ENCODE peak calls at places on chromosomes 5 and 9, in four cellular contexts. W is WTC11, M is GM12878, V is K562. P is an unnamed sample.

GRCh38 chr9:2053883-2054845 is 39.0 kb downstream of the SMARCA2 start:
- DNase-seq in W (no peak), M (peak), V (no peak), P (no peak)

GRCh38 chr9:133715866-133716563 is 22.1 kb downstream of the SARDH start:
- DNase-seq in W (peak), M (no peak), V (peak), P (peak)

GRCh38 chr5:173429489-173430150 is 101.4 kb upstream of the STC2 start:
- DNase-seq in W (no peak), M (no peak), V (no peak), P (no peak)

GRCh38 chr9:29213374-29214161 is 1640.3 kb upstream of the C9orf72 start:
- DNase-seq in W (peak), M (no peak), V (no peak), P (no peak)

GRCh38 chr5:32058101-32058500 is 116.0 kb downstream of the GOLPH3 start:
- DNase-seq in W (no peak), M (no peak), V (no peak), P (no peak)

GRCh38 chr5:169904059-169904458 is 76.2 kb downstream of the INSYN2B start:
- DNase-seq in W (no peak), M (peak), V (no peak), P (no peak)

GRCh38 chr9:97696025-97696822 is 916 bp downstream of the XPA start:
- DNase-seq in W (no peak), M (no peak), V (no peak), P (peak)

GRCh38 chr9:98101868-98102273 is 17.2 kb downstream of the TRIM14 start:
- DNase-seq in W (no peak), M (peak), V (no peak), P (no peak)

GRCh38 chr5:178291161-178291561 is 58.6 kb upstream of the PHYKPL start:
- DNase-seq in W (no peak), M (no peak), V (no peak), P (no peak)

GRCh38 chr5:150022681-150023080 is 22.1 kb downstream of the HMGXB3 start:
- DNase-seq in W (no peak), M (no peak), V (no peak), P (no peak)

GRCh38 chr5:3194141-3194540 is 401.5 kb upstream of the IRX1 start:
- DNase-seq in W (no peak), M (no peak), V (no peak), P (no peak)

GRCh38 chr9:115022760-115023434 is 92.5 kb upstream of the TNFSF8 start:
- DNase-seq in W (no peak), M (no peak), V (no peak), P (no peak)

GRCh38 chr9:117714282-117714681 is 10.1 kb downstream of the TLR4 start:
- DNase-seq in W (peak), M (no peak), V (no peak), P (no peak)

GRCh38 chr9:125361837-125362531 is 100.4 kb downstream of the GAPVD1 start:
- DNase-seq in W (peak), M (no peak), V (no peak), P (no peak)

GRCh38 chr5:109688647-109688998 is 1.1 kb upstream of the MAN2A1 start:
- DNase-seq in W (no peak), M (peak), V (peak), P (peak)

GRCh38 chr9:22238809-22239684 is 207.6 kb upstream of the DMRTA1 start:
- DNase-seq in W (no peak), M (no peak), V (no peak), P (peak)

GRCh38 chr5:80793354-80793753 is 138.6 kb upstream of the DHFR start:
- DNase-seq in W (no peak), M (no peak), V (no peak), P (no peak)

GRCh38 chr5:73564018-73564417 is 1.4 kb downstream of the ANKRA2 start:
- DNase-seq in W (no peak), M (no peak), V (no peak), P (no peak)

GRCh38 chr5:34811691-34812090 is 27.3 kb upstream of the TTC23L start:
- DNase-seq in W (no peak), M (no peak), V (no peak), P (no peak)

GRCh38 chr9:125965421-125965820 is 218.2 kb downstream of the PBX3 start:
- DNase-seq in W (no peak), M (no peak), V (no peak), P (no peak)

GRCh38 chr5:151058301-151058700 is 22.5 kb downstream of the TNIP1 start:
- DNase-seq in W (no peak), M (no peak), V (no peak), P (no peak)

GRCh38 chr5:40374853-40375252 is 304.9 kb upstream of the PTGER4 start:
- DNase-seq in W (no peak), M (no peak), V (no peak), P (no peak)

GRCh38 chr5:95988094-95988493 is 26.4 kb upstream of the ELL2 start:
- DNase-seq in W (no peak), M (no peak), V (no peak), P (peak)

GRCh38 chr5:170533383-170533782 is 29.6 kb downstream of the KCNIP1 start:
- DNase-seq in W (no peak), M (no peak), V (no peak), P (no peak)

DNA sequence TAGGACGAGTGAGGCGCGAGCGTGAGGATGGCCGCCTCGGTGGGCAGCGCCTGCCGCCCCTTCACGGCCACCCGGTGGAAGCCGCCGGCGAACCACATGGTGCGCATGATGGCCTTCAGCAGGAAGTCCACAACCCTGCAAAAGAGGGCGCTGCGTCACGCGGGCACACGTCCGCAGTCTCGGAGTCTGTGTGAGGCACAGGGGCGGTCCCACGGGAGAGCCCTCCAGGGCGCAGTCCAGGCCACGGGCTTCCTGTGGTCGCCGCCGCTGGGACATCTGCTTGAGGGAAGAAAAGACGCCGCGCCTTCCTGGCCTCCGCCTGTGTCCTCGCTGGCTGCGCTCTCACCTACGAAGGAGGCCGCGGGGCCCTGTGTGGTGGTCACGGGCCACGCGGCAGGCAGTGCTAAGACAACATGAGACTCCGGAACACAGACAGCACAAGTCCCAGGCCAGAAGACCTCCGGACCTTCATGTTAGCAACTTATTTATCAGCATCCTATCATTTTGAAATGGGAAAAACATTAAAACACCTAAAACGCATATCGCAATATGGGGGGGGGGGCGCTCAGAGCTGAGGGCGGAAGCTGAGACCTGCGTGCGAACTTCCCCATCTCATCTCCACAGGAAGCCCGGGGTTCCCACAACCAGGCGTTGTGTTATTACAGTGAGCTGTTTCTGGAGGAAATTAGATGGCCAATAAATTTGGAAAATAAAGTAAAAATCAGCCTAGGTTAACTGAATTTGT is 28.8 kb downstream of the LPCAT1 start:
- DNase-seq in W (no peak), M (peak), V (no peak), P (no peak)
- TF ChIP-seq ETV6 in W (no peak), M (no peak), V (no peak), P (no peak)

DNA sequence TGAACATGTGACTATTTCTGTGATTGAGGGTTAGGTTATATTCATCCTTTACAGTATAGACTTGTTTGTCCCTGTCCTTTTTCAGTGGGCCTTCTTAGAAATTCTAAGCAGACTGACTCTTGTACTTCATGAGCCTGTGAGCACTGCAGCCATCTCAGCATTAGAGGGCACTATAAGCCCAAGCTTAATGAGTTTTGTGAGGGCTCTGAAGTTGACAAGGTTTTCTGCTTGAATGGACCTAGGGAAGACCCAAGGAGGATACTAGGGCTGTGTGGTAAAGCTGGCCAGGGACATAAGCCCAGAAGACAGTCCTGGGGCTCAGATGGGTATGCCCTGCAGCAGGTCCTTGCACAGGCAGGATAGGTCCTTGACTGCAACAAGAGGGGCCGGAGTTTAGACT is 126.5 kb downstream of the MRPS30 start:
- DNase-seq in W (peak), M (no peak), V (no peak), P (no peak)
- TF ChIP-seq CBFB in W (no peak), M (no peak), V (no peak), P (no peak)

GRCh38 chr5:43019615-43020293 is 20.4 kb downstream of the ANXA2R start:
- DNase-seq in W (peak), M (no peak), V (no peak), P (peak)
- TF ChIP-seq ETV6 in W (no peak), M (no peak), V (no peak), P (no peak)

DNA sequence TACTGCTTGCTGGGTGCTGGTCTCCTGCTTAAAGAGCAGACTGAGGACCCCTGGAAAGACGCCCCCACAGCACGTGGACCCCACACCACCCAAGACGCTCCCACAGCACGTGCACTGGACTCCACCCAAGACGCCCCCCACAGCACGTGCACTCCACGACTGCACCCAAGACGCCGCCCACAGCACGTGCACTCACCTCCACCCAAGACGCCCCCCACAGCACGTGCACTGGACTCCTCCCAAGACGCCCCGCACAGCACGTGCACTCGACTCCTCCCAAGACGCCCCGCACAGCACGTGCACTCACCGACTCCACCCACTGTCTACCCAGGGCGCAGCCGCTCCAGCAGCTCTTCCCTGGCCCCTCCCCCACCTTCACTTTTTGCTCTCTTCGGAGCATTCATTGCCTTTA is 50.5 kb downstream of the EHMT1 start:
- DNase-seq in W (peak), M (no peak), V (peak), P (no peak)
- TF ChIP-seq CBFB in W (no peak), M (no peak), V (no peak), P (no peak)

GRCh38 chr9:85740821-85741111 is 988 bp downstream of the AGTPBP1 start:
- DNase-seq in W (no peak), M (no peak), V (no peak), P (peak)
- TF ChIP-seq ETV6 in W (no peak), M (no peak), V (no peak), P (no peak)

GRCh38 chr5:58299266-58299665 is 160.6 kb downstream of the PLK2 start:
- DNase-seq in W (no peak), M (no peak), V (no peak), P (no peak)

GRCh38 chr5:58300346-58300745 is 159.5 kb downstream of the PLK2 start:
- DNase-seq in W (no peak), M (no peak), V (no peak), P (no peak)

DNA sequence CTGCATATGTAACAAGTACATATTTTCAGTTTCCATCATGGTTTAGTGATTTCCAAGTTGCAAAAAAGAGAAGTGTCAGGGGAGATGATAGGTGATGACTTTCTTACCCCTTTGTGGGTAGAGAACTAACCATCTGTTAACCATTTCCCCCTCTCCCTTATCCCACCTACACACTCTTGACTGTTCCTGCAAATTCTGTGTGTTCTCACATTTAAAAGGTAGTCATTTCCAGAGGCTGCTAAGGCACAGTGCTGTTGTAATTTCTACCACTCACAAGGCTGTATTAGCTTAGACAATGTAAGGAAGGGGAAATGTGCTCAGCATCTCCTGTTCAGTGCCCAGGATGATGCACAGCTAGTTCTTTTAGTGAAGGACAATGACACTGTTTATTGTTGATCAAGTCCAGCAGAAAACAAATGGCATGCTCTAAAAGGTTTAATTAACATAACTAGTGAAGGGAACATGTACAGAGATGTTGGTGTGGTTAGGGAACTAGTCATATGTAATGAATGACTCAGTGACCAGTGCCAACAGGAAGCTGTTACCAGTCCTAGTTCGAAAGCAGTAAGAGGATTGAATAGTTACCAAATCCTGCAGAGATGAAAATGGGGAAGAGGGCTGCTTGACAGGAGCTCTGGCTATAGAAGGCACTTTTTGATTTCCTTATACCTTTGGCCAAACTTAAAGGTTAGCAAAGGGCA is 165.1 kb downstream of the PLK2 start:
- DNase-seq in W (no peak), M (peak), V (no peak), P (no peak)
- TF ChIP-seq CBFB in W (no peak), M (no peak), V (no peak), P (no peak)

GRCh38 chr9:108035485-108035884 is 545.9 kb upstream of the KLF4 start:
- DNase-seq in W (no peak), M (no peak), V (no peak), P (no peak)
- TF ChIP-seq ETV6 in W (no peak), M (no peak), V (no peak), P (no peak)

GRCh38 chr5:91486638-91487037 is 103.5 kb upstream of the ARRDC3 start:
- DNase-seq in W (no peak), M (no peak), V (no peak), P (no peak)
- TF ChIP-seq CBFB in W (no peak), M (no peak), V (no peak), P (no peak)

GRCh38 chr5:114361724-114362196 is at the start of gene KCNN2:
- DNase-seq in W (peak), M (peak), V (no peak), P (peak)
- TF ChIP-seq ETV6 in W (peak), M (no peak), V (no peak), P (no peak)

GRCh38 chr9:136631038-136632000 is 31.4 kb upstream of the EGFL7 start:
- DNase-seq in W (peak), M (peak), V (peak), P (peak)

GRCh38 chr9:136630662-136630992 is 32.1 kb upstream of the EGFL7 start:
- DNase-seq in W (no peak), M (no peak), V (no peak), P (no peak)

GRCh38 chr9:136629879-136630661 is 32.6 kb upstream of the EGFL7 start:
- DNase-seq in W (peak), M (no peak), V (peak), P (peak)

GRCh38 chr9:136640176-136641086 is 22.3 kb upstream of the EGFL7 start:
- DNase-seq in W (no peak), M (no peak), V (no peak), P (no peak)

GRCh38 chr9:136634904-136635303 is 27.8 kb upstream of the EGFL7 start:
- DNase-seq in W (no peak), M (no peak), V (no peak), P (no peak)
- TF ChIP-seq CBFB in W (no peak), M (no peak), V (no peak), P (no peak)